ENCODE peak calls at places on chromosomes 11 and 22, in eight cellular contexts. Z is mucosa of descending colon, N is HFF-Myc, L is bronchial epithelial cell, B is BE2C, A is RWPE1, S is GM20000, O is cardiac muscle cell. T is an unnamed sample.

GRCh38 chr11:2869561-2870427 is 15.8 kb downstream of the CDKN1C start:
- DNase-seq in Z (no peak), N (no peak), L (no peak), B (no peak), A (no peak), S (no peak), O (no peak), T (no peak)

GRCh38 chr11:73760066-73760679 is 701 bp downstream of the RAB6A start:
- DNase-seq in Z (peak; percentile 69), N (no peak), L (no peak), B (peak; percentile 29), A (peak; percentile 32), S (peak; percentile 45), O (peak; percentile 52), T (peak; percentile 12)

GRCh38 chr22:17237031-17237668 is 17.9 kb upstream of the ADA2 start:
- DNase-seq in Z (no peak), N (no peak), L (no peak), B (no peak), A (no peak), S (peak; percentile 75), O (no peak), T (no peak)

GRCh38 chr22:44325718-44326548 is 13.2 kb upstream of the SHISAL1 start:
- DNase-seq in Z (no peak), N (peak; percentile 9), L (peak; percentile 13), B (no peak), A (no peak), S (no peak), O (peak; percentile 61), T (no peak)

GRCh38 chr22:20488946-20489345 is 6.6 kb downstream of the KLHL22 start:
- DNase-seq in Z (no peak), N (no peak), L (no peak), B (no peak), A (no peak), S (no peak), O (no peak), T (no peak)

GRCh38 chr22:43237280-43237679 is 50.3 kb upstream of the TTLL12 start:
- DNase-seq in Z (no peak), N (no peak), L (no peak), B (no peak), A (no peak), S (no peak), O (no peak), T (no peak)

GRCh38 chr22:49976439-49977175 is 16.0 kb downstream of the PIM3 start:
- DNase-seq in Z (no peak), N (no peak), L (no peak), B (no peak), A (no peak), S (peak; percentile 79), O (no peak), T (no peak)

GRCh38 chr11:12449961-12450715 is 72.8 kb downstream of the PARVA start:
- DNase-seq in Z (no peak), N (no peak), L (peak; percentile 95), B (no peak), A (peak; percentile 77), S (no peak), O (no peak), T (no peak)

GRCh38 chr11:58739725-58740430 is 8.1 kb upstream of the GLYAT start:
- DNase-seq in Z (no peak), N (no peak), L (no peak), B (no peak), A (no peak), S (no peak), O (no peak), T (no peak)

GRCh38 chr11:117572671-117573070 is 224.3 kb downstream of the DSCAML1 start:
- DNase-seq in Z (no peak), N (no peak), L (no peak), B (no peak), A (no peak), S (no peak), O (no peak), T (no peak)

GRCh38 chr11:102172127-102172848 is 62.0 kb downstream of the YAP1 start:
- DNase-seq in Z (no peak), N (no peak), L (peak; percentile 40), B (no peak), A (no peak), S (no peak), O (peak; percentile 76), T (no peak)

GRCh38 chr11:108117746-108118371 is 3.5 kb upstream of the ACAT1 start:
- DNase-seq in Z (no peak), N (no peak), L (peak; percentile 61), B (no peak), A (peak; percentile 44), S (peak; percentile 48), O (peak; percentile 78), T (no peak)

GRCh38 chr11:72333657-72334056 is 89.7 kb upstream of the PHOX2A start:
- DNase-seq in Z (peak; percentile 27), N (no peak), L (no peak), B (peak; percentile 79), A (no peak), S (no peak), O (peak; percentile 54), T (no peak)

GRCh38 chr11:2526808-2527381 is 82.1 kb downstream of the KCNQ1 start:
- DNase-seq in Z (peak; percentile 86), N (no peak), L (no peak), B (peak; percentile 3), A (no peak), S (peak; percentile 78), O (no peak), T (no peak)

GRCh38 chr11:47143322-47143721 is 33.4 kb downstream of the ARFGAP2 start:
- DNase-seq in Z (no peak), N (peak; percentile 94), L (peak; percentile 86), B (peak; percentile 51), A (peak; percentile 41), S (no peak), O (peak; percentile 70), T (no peak)

GRCh38 chr22:38850941-38851849 is 7.4 kb upstream of the NPTXR start:
- DNase-seq in Z (no peak), N (no peak), L (peak; percentile 64), B (no peak), A (peak; percentile 48), S (no peak), O (peak; percentile 56), T (no peak)

GRCh38 chr11:10303558-10304363 is 1.1 kb upstream of the ADM start:
- DNase-seq in Z (peak; percentile 75), N (no peak), L (peak; percentile 86), B (no peak), A (peak; percentile 59), S (peak; percentile 41), O (peak; percentile 57), T (no peak)

GRCh38 chr11:65964906-65965305 is 3.4 kb downstream of the SART1 start:
- DNase-seq in Z (no peak), N (no peak), L (no peak), B (no peak), A (no peak), S (no peak), O (no peak), T (no peak)

GRCh38 chr22:22941831-22942510 is 54.4 kb downstream of the IGLL5 start:
- DNase-seq in Z (no peak), N (no peak), L (no peak), B (no peak), A (no peak), S (no peak), O (no peak), T (no peak)

DNA sequence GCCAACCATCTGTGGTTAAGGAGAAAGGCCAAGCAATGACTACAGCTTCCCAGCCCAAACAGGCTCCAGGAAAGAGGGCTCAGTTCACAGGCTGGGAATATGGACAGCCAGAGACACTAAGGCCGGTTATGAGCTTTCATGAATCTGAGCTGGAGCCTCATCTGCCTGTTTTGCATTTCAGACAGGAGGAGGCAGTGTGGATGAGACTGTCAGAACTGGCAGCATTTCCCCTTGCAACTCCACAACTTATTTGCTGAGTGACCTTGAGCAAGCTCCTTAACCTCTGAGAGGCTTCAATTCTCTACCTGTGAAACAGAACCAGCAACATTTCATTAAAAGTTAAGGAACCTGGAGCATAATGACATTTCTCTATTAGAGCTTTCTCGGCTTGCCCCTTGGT is 264.0 kb downstream of the ETS1 start:
- DNase-seq in Z (no peak), N (no peak), L (no peak), B (no peak), A (no peak), S (peak; percentile 49), O (peak; percentile 53), T (no peak)
- TF ChIP-seq CTCF in Z (no peak), N (peak; percentile 28), L (peak; percentile 37), B (peak; percentile 44), A (no peak), S (peak; percentile 42), O (peak; percentile 45), T (no peak)

DNA sequence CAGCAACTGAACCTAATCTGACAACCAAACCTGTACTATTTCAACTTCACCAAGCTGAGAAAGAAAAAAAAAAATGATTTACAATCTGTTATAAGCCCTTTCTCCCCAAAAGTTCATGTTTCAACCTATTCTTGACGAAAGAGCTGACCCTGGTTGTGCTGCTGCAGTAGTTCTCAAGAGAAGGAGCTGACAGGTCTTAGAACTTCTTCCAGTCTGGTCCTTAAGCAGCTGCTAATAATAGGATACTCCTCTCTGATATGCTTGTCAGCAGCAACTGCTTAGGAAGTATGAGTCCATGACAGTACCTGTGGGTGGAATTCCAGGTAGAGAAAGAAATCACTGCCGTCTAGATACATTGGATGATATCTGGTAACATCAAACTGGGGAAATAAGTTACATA is 735.1 kb upstream of the CCDC90B start:
- DNase-seq in Z (no peak), N (no peak), L (no peak), B (no peak), A (no peak), S (no peak), O (no peak), T (no peak)
- TF ChIP-seq CTCF in Z (no peak), N (no peak), L (no peak), B (no peak), A (no peak), S (no peak), O (no peak), T (no peak)

GRCh38 chr11:122754553-122755322 is 83.6 kb upstream of the CRTAM start:
- DNase-seq in Z (no peak), N (no peak), L (no peak), B (no peak), A (no peak), S (peak; percentile 45), O (peak; percentile 30), T (no peak)
- TF ChIP-seq CTCF in Z (no peak), N (peak; percentile 44), L (peak; percentile 35), B (peak; percentile 46), A (no peak), S (peak; percentile 49), O (peak; percentile 60), T (peak; percentile 45)

DNA sequence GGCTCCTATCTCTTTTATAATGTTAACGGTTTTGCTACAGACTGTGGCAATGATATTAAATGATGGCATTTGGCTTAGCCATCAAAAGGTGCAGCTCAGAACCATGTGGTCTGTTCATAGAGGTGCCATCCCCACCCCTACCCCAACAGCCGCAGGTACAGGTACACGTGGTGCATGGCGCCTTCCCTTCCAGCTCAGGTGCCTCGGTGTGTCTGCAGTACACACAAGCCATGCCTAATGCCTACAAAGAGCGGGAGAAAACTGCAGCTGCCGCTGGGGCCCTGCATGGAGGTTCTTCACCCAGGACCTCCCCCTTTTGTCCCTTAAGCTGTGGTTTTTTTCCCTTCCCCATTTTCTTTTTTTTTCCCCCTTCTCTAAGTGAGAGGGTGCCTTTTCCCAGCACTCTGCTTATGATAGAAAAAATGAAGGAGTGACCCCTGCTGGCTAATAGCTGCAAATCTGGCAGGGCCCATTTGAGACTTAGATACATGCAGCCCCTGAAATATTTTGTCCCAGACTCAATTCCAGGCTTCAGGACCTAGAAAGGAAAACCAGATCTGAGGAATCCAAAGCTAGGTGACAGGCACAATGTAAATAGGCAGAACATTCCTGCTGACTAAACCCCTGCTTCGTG is 6.5 kb downstream of the OR52M1 start:
- DNase-seq in Z (no peak), N (no peak), L (peak; percentile 15), B (no peak), A (no peak), S (peak; percentile 13), O (no peak), T (no peak)
- TF ChIP-seq CTCF in Z (no peak), N (peak; percentile 46), L (peak; percentile 47), B (peak; percentile 39), A (no peak), S (no peak), O (no peak), T (peak; percentile 40)